ENCODE peak calls at places on chromosomes 2 and 18, in six cellular contexts. V is effector memory CD4-positive, alpha-beta T cell; T is mammary epithelial cell; M is tibial nerve; C is upper lobe of right lung; N is neural progenitor cell. K is an unnamed sample. For H3K36me3, the result is how much of the 10 kb centered on the place peaks cover.

GRCh38 chr2:60485550-60485949 is 67.9 kb downstream of the BCL11A start:
- DNase-seq in V (no peak), T (no peak), M (no peak), C (no peak), N (no peak), K (no peak)

GRCh38 chr2:28387082-28387960 is 5.3 kb upstream of the FOSL2 start:
- DNase-seq in V (no peak), T (peak), M (no peak), C (no peak), N (no peak), K (no peak)

GRCh38 chr2:144084114-144084661 is 435.7 kb downstream of the ZEB2 start:
- DNase-seq in V (no peak), T (peak), M (no peak), C (no peak), N (no peak), K (no peak)

GRCh38 chr2:158115202-158115783 is 13.6 kb downstream of the UPP2 start:
- DNase-seq in V (no peak), T (peak), M (no peak), C (no peak), N (no peak), K (no peak)

GRCh38 chr2:206158563-206159345 is 490 bp downstream of the NDUFS1 start:
- DNase-seq in V (no peak), T (peak), M (no peak), C (no peak), N (peak), K (peak)

GRCh38 chr2:176137883-176138282 is 8.4 kb downstream of the HOXD8 start:
- DNase-seq in V (no peak), T (no peak), M (no peak), C (no peak), N (no peak), K (no peak)

GRCh38 chr18:40875101-40875500 is 1079.9 kb upstream of the PIK3C3 start:
- DNase-seq in V (no peak), T (no peak), M (no peak), C (no peak), N (no peak), K (no peak)

GRCh38 chr2:17979707-17980106 is 101.2 kb downstream of the KCNS3 start:
- DNase-seq in V (no peak), T (no peak), M (no peak), C (no peak), N (no peak), K (no peak)

GRCh38 chr18:35982404-35983114 is 10.1 kb downstream of the RMP24 start:
- DNase-seq in V (no peak), T (no peak), M (no peak), C (no peak), N (no peak), K (no peak)

GRCh38 chr2:170554278-170554955 is 160.7 kb upstream of the SP5 start:
- DNase-seq in V (no peak), T (peak), M (peak), C (no peak), N (no peak), K (no peak)

GRCh38 chr2:238467772-238468171 is 41.0 kb downstream of the ASB1 start:
- DNase-seq in V (no peak), T (no peak), M (no peak), C (no peak), N (no peak), K (no peak)

GRCh38 chr2:163157411-163157810 is 318.8 kb upstream of the KCNH7 start:
- DNase-seq in V (no peak), T (peak), M (no peak), C (no peak), N (no peak), K (no peak)

GRCh38 chr2:62794791-62795190 is 89.3 kb downstream of the EHBP1 start:
- DNase-seq in V (no peak), T (peak), M (no peak), C (no peak), N (no peak), K (no peak)

GRCh38 chr2:241321911-241322310 is 6.2 kb downstream of the SEPTIN2 start:
- DNase-seq in V (no peak), T (no peak), M (no peak), C (no peak), N (no peak), K (no peak)
- H3K36me3 ChIP-seq in V (under half), T (under half), M (under half), C (under half), N (under half), K (under half)

DNA sequence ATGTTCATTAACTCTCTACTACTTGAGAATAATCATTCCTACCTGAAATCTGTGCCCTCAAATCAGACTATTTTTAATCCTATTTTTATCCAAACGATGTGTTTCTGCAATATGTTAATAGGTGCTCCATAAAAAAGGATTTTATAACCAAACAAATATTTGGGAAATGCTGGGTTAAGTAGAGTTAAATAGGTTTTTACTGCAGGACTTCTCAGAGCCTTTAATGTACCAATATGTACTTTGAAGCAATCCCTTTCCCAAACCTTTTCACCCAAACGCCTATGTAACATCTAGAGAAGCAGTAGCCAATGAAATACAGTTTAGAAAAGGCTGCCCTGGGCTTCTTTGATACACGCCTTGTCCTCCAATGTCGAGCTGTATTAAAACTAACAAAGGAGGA is 182.5 kb downstream of the SP3 start:
- DNase-seq in V (no peak), T (no peak), M (no peak), C (no peak), N (no peak), K (no peak)
- H3K36me3 ChIP-seq in V (under half), T (under half), M (under half), C (under half), N (under half), K (under half)

DNA sequence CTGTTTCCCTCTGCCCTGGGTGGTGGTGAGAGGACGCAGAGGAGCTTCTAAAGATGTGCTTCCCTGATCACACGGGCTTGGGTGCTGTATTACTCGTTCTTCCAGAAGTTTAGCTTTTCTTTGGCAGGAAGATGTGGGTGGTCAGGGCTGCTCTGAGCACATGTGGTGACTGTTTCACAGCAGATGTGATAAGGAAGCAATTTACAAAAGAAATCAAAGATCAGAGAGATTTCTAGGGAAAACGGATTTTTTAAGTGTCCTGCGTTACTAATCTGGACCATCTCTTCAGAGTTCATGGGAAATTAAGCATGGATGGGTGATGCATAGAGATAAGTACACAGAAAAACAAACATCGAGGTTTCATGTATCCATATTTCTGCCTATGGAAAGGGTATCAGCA is 99.4 kb downstream of the WDSUB1 start:
- DNase-seq in V (no peak), T (no peak), M (no peak), C (no peak), N (no peak), K (no peak)
- H3K36me3 ChIP-seq in V (under half), T (under half), M (under half), C (under half), N (under half), K (under half)

DNA sequence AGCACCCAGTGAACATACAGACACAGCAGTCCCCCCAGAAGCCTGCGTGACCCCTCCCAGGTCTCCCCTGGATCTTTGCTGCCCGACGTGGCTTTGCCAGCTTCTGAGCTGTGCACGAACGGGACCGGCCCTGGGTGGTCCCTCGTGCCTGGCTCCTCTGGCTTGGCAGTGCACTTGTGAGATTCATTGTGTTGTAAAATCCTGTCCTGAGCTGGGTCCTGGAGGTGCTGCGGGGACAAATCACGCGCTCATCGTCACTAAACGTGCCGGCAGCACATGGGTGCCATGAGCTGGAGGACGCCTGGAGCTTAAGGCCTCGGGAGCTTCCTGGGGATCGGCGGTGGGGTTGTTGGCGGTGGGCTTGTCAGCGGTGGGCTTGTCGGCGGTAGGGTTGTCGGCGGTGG is 104.9 kb downstream of the FAM210A start:
- DNase-seq in V (no peak), T (no peak), M (no peak), C (peak), N (no peak), K (no peak)
- H3K36me3 ChIP-seq in V (under half), T (under half), M (under half), C (under half), N (under half), K (under half)

GRCh38 chr2:152620985-152621384 is 96.3 kb downstream of the PRPF40A start:
- DNase-seq in V (no peak), T (no peak), M (no peak), C (no peak), N (no peak), K (no peak)
- H3K36me3 ChIP-seq in V (under half), T (under half), M (under half), C (half or more), N (under half), K (under half)

GRCh38 chr2:12300927-12301326 is 415.8 kb upstream of the TRIB2 start:
- DNase-seq in V (no peak), T (no peak), M (no peak), C (no peak), N (no peak), K (no peak)
- H3K36me3 ChIP-seq in V (under half), T (under half), M (under half), C (under half), N (under half), K (under half)

GRCh38 chr2:8529706-8530277 is 152.1 kb upstream of the ID2 start:
- DNase-seq in V (no peak), T (no peak), M (no peak), C (no peak), N (no peak), K (no peak)

GRCh38 chr2:8527031-8527430 is 154.8 kb upstream of the ID2 start:
- DNase-seq in V (no peak), T (no peak), M (no peak), C (no peak), N (no peak), K (no peak)

GRCh38 chr2:8526403-8526696 is 155.5 kb upstream of the ID2 start:
- DNase-seq in V (no peak), T (no peak), M (no peak), C (no peak), N (no peak), K (no peak)

GRCh38 chr2:8527676-8528075 is 154.2 kb upstream of the ID2 start:
- DNase-seq in V (no peak), T (no peak), M (no peak), C (no peak), N (no peak), K (no peak)

GRCh38 chr2:8528863-8529262 is 153.0 kb upstream of the ID2 start:
- DNase-seq in V (no peak), T (no peak), M (no peak), C (no peak), N (no peak), K (no peak)
- H3K36me3 ChIP-seq in V (under half), T (under half), M (under half), C (under half), N (under half), K (under half)